ENCODE peak calls at places on chromosome 7, in five cellular contexts. B is nephron progenitor cell, Q is Peyer's patch, X is WTC11, U is type B pancreatic cell. Y is an unnamed sample.
A peak's percentile ranks its signal among the peaks of the same experiment; 100 is the strongest.

GRCh38 chr7:97006146-97006950 is 995 bp downstream of the DLX6 start:
- DNase-seq in B (peak; percentile 74), Q (no peak), X (peak; percentile 76), U (no peak), Y (no peak)

GRCh38 chr7:17299477-17299991 is 1.1 kb downstream of the AHR start:
- DNase-seq in B (no peak), Q (no peak), X (no peak), U (no peak), Y (no peak)

GRCh38 chr7:138460649-138461607 is 869 bp downstream of the TRIM24 start:
- DNase-seq in B (peak; percentile 83), Q (peak; percentile 77), X (peak; percentile 51), U (peak; percentile 74), Y (peak; percentile 68)

GRCh38 chr7:99036531-99037175 is 107.3 kb downstream of the SMURF1 start:
- DNase-seq in B (peak; percentile 37), Q (no peak), X (peak; percentile 78), U (no peak), Y (no peak)

GRCh38 chr7:260441-261281 is 29.3 kb upstream of the FOXL3 start:
- DNase-seq in B (no peak), Q (peak; percentile 63), X (no peak), U (no peak), Y (no peak)

GRCh38 chr7:19030280-19030679 is 87.2 kb downstream of the TWIST1 start:
- DNase-seq in B (no peak), Q (no peak), X (no peak), U (no peak), Y (no peak)

GRCh38 chr7:107538001-107538400 is 25.7 kb downstream of the COG5 start:
- DNase-seq in B (no peak), Q (no peak), X (no peak), U (no peak), Y (no peak)

GRCh38 chr7:5629941-5630340 is 151.5 kb downstream of the RNF216 start:
- DNase-seq in B (no peak), Q (no peak), X (no peak), U (no peak), Y (no peak)

GRCh38 chr7:101677421-101678137 is 48.5 kb upstream of the MYL10 start:
- DNase-seq in B (no peak), Q (no peak), X (no peak), U (no peak), Y (no peak)

GRCh38 chr7:44489955-44490350 is 505 bp downstream of the NUDCD3 start:
- DNase-seq in B (no peak), Q (no peak), X (no peak), U (no peak), Y (no peak)

GRCh38 chr7:73742338-73742752 is 3.7 kb upstream of the ABHD11 start:
- DNase-seq in B (no peak), Q (no peak), X (peak; percentile 83), U (no peak), Y (peak; percentile 13)

GRCh38 chr7:75776295-75776971 is 4.4 kb upstream of the CCL26 start:
- DNase-seq in B (no peak), Q (no peak), X (no peak), U (no peak), Y (no peak)

GRCh38 chr7:48280100-48280499 is 108.8 kb downstream of the ABCA13 start:
- DNase-seq in B (no peak), Q (no peak), X (no peak), U (no peak), Y (no peak)

GRCh38 chr7:33757050-33757449 is 148.3 kb upstream of the BMPER start:
- DNase-seq in B (no peak), Q (no peak), X (no peak), U (no peak), Y (no peak)

GRCh38 chr7:22801907-22802306 is 20.7 kb downstream of the TOMM7 start:
- DNase-seq in B (no peak), Q (no peak), X (peak; percentile 30), U (no peak), Y (no peak)

GRCh38 chr7:151311294-151311864 is 30.2 kb upstream of the NUB1 start:
- DNase-seq in B (no peak), Q (no peak), X (peak; percentile 60), U (no peak), Y (no peak)

GRCh38 chr7:114026486-114027089 is 107.8 kb upstream of the PPP1R3A start:
- DNase-seq in B (peak; percentile 33), Q (no peak), X (no peak), U (no peak), Y (peak; percentile 31)

GRCh38 chr7:26365077-26365896 is 73.6 kb downstream of the SNX10 start:
- DNase-seq in B (peak; percentile 40), Q (no peak), X (no peak), U (no peak), Y (peak; percentile 54)

GRCh38 chr7:122199171-122199570 is 55.1 kb upstream of the AASS start:
- DNase-seq in B (no peak), Q (no peak), X (no peak), U (no peak), Y (no peak)

GRCh38 chr7:139494835-139495568 is 11.5 kb upstream of the KLRG2 start:
- DNase-seq in B (no peak), Q (no peak), X (no peak), U (no peak), Y (peak; percentile 77)

GRCh38 chr7:116815041-116815440 is 47.3 kb upstream of the CAPZA2 start:
- DNase-seq in B (no peak), Q (no peak), X (no peak), U (no peak), Y (no peak)

GRCh38 chr7:80060218-80060806 is 74.3 kb upstream of the GNAI1 start:
- DNase-seq in B (no peak), Q (no peak), X (no peak), U (no peak), Y (peak; percentile 20)

GRCh38 chr7:22771194-22771593 is 44.2 kb downstream of the IL6 start:
- DNase-seq in B (no peak), Q (no peak), X (no peak), U (no peak), Y (no peak)

GRCh38 chr7:100478966-100479660 is at the start of gene TSC22D4:
- DNase-seq in B (peak; percentile 90), Q (peak; percentile 96), X (peak; percentile 96), U (peak; percentile 93), Y (peak; percentile 91)

GRCh38 chr7:100475549-100475948 is 3.5 kb downstream of the TSC22D4 start:
- DNase-seq in B (peak; percentile 47), Q (no peak), X (no peak), U (no peak), Y (peak; percentile 59)

GRCh38 chr7:100476108-100476780 is 2.8 kb downstream of the TSC22D4 start:
- DNase-seq in B (no peak), Q (no peak), X (no peak), U (no peak), Y (no peak)

GRCh38 chr7:100477871-100478248 is 1.2 kb downstream of the TSC22D4 start:
- DNase-seq in B (peak; percentile 34), Q (no peak), X (no peak), U (no peak), Y (no peak)

DNA sequence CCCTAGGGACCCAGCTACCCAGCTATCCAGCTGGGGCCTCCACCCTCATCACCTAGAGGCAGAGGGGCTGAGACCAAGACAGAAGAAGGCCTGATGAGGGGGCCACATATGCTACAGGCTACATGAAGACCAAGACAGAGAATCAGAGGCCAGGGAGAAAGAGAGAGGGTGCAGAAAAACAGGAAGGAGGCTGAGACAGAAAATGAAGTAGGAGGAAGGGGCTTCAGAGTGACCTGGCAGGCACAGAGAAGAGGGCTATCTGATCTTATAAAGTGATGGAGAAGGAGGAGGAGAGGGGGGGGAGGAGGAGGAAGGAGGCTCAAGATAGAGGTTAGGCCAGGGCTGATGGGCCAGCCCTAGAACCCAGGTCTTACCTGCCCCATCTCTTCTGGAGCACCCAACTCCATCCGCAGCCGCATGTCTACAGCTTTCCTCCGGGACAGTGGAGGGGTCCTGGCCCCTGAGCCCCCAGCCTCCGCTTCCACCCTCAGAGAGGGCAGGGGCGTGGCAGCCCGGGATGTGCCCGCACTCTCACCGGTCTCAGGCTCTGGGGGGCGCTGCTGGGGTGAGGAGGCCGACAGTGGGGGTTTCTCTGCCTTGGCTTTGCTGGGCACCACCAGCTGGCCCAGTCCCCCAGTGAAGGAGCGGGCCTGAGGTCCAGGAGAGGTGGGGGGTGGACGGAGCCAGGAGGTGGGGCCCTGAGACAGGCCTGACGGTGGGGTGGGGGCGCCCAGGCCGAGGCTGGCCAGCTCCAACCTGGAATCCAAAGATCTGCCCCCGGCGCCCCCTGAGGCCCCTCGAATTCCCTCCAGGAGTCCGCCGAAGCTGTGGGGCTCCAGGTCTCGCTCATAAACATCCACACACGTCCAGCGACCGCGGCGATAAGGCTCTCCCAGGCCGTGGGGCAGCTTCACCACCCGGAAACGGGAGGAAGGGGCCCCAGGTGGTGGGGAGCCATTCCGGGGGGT is 1.8 kb downstream of the TSC22D4 start:
- DNase-seq in B (no peak), Q (no peak), X (peak; percentile 62), U (no peak), Y (no peak)
- TF ChIP-seq CTCF in B (no peak), Q (peak; percentile 37), X (no peak), U (no peak), Y (peak; percentile 53)

GRCh38 chr7:37201876-37202198 is 246.8 kb downstream of the ELMO1 start:
- DNase-seq in B (no peak), Q (no peak), X (no peak), U (no peak), Y (no peak)
- TF ChIP-seq CTCF in B (no peak), Q (no peak), X (no peak), U (peak; percentile 19), Y (no peak)

GRCh38 chr7:147584771-147585193 is 1005.8 kb upstream of the C7orf33 start:
- DNase-seq in B (no peak), Q (no peak), X (no peak), U (no peak), Y (no peak)
- TF ChIP-seq CTCF in B (no peak), Q (no peak), X (no peak), U (no peak), Y (no peak)

DNA sequence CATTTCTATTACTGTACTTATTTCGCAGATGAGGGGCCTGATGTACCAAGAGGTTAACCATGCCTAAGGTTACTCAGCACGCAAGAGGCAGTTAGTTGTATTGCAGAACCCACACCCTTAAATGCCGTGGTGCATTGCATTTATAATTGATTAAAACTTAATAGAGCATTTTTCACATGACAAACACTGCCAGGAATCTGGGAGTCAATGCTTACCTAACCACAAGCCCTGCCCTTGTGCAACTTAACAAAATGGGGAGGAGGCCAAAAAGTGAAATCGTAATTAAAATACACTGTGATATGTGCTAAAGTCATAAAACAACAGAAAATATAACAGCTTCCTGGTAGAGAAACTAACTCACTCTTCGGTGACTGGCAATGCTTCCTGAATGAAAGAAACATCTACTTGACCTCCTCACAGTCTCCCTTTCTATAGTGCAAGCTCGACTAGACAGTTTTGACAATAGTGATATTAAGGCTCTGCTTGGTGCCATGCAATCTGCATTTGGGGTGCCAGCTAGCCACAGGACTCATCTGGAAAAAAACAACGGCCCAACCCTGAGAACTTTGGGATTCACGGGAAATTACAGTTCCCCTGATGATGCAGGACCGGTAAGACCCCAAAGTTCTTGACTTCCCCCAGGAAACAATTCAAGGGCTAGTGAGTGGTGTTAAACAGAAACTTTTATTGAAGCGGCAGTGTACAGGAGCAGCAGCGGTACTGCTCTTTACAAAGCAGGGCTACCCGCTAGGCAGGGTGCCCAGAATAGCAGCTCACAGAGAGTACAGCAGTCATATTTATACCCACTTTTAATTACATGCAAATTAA is 612.4 kb downstream of the TNS3 start:
- DNase-seq in B (no peak), Q (no peak), X (no peak), U (no peak), Y (no peak)
- TF ChIP-seq CTCF in B (no peak), Q (no peak), X (no peak), U (no peak), Y (no peak)

GRCh38 chr7:67716729-67717128 is 720.1 kb downstream of the TYW1 start:
- DNase-seq in B (no peak), Q (no peak), X (no peak), U (no peak), Y (no peak)
- TF ChIP-seq CTCF in B (no peak), Q (no peak), X (no peak), U (no peak), Y (no peak)

GRCh38 chr7:51006483-51007235 is 224.0 kb upstream of the GRB10 start:
- DNase-seq in B (no peak), Q (no peak), X (no peak), U (no peak), Y (no peak)
- TF ChIP-seq CTCF in B (no peak), Q (no peak), X (no peak), U (peak; percentile 28), Y (no peak)